ENCODE peak calls at places on chromosomes 6 and 20, in seven cellular contexts. G is T47D, Y is HepG2, A is HCT116, Z is H1, M is GM12878, V is SK-N-SH. O is an unnamed sample.

GRCh38 chr6:38750968-38751615 is 36.0 kb downstream of the DNAH8 start:
- DNase-seq in G (no peak), Z (no peak), V (no peak), A (no peak), Y (no peak), M (no peak), O (no peak)

GRCh38 chr6:36856277-36856676 is 17.0 kb upstream of the CPNE5 start:
- DNase-seq in V (no peak), A (no peak), M (no peak), Z (no peak), G (no peak), Y (no peak), O (no peak)

GRCh38 chr20:38187512-38187911 is 22.4 kb upstream of the TGM2 start:
- DNase-seq in V (no peak), Z (no peak), Y (peak; percentile 72), A (no peak), M (no peak), G (no peak), O (peak; percentile 37)

GRCh38 chr6:88823998-88824397 is 139.4 kb downstream of the RNGTT start:
- DNase-seq in G (no peak), V (no peak), Z (no peak), Y (peak; percentile 56), M (no peak), A (no peak), O (no peak)

GRCh38 chr6:63565058-63565726 is 7.1 kb upstream of the LOC128125822 start:
- DNase-seq in M (no peak), Z (no peak), Y (peak; percentile 98), V (no peak), G (no peak), A (no peak), O (no peak)

GRCh38 chr20:51428451-51429143 is 113.9 kb downstream of the NFATC2 start:
- DNase-seq in M (no peak), A (no peak), Y (peak; percentile 75), V (peak; percentile 55), Z (no peak), G (no peak), O (peak; percentile 24)

GRCh38 chr6:136331461-136331860 is 41.8 kb upstream of the BCLAF1 start:
- DNase-seq in V (no peak), Y (no peak), G (no peak), A (no peak), M (no peak), Z (no peak), O (no peak)

GRCh38 chr20:9359561-9360308 is 154.7 kb upstream of the LAMP5 start:
- DNase-seq in M (no peak), G (peak; percentile 37), Y (peak; percentile 67), V (peak; percentile 33), Z (no peak), A (peak; percentile 46), O (no peak)

GRCh38 chr6:137801352-137802088 is 65.5 kb upstream of the TNFAIP3 start:
- DNase-seq in A (no peak), M (no peak), G (no peak), Y (no peak), V (no peak), Z (no peak), O (no peak)

GRCh38 chr20:49024220-49024619 is 21.9 kb upstream of the CSE1L start:
- DNase-seq in V (no peak), Y (no peak), G (no peak), A (no peak), M (no peak), Z (no peak), O (no peak)

GRCh38 chr6:128806274-128806673 is 76.7 kb upstream of the LAMA2 start:
- DNase-seq in Y (no peak), V (no peak), G (no peak), Z (no peak), A (no peak), M (no peak), O (no peak)

GRCh38 chr6:37818536-37819176 is 871 bp upstream of the ZFAND3 start:
- DNase-seq in G (peak; percentile 68), Z (peak; percentile 91), V (peak; percentile 93), A (peak; percentile 89), Y (peak; percentile 96), M (no peak), O (peak; percentile 98)

GRCh38 chr20:38283236-38283635 is 20.7 kb upstream of the BPI start:
- DNase-seq in A (no peak), Z (no peak), M (no peak), G (no peak), V (no peak), Y (no peak), O (no peak)

GRCh38 chr6:145866449-145867401 is 52.1 kb upstream of the FBXO30 start:
- DNase-seq in M (no peak), Y (no peak), Z (no peak), A (no peak), G (no peak), V (no peak), O (no peak)

GRCh38 chr20:10447028-10447427 is 11.9 kb downstream of the SLX4IP start:
- DNase-seq in V (peak; percentile 55), Y (peak; percentile 32), G (no peak), M (peak; percentile 92), A (peak; percentile 67), Z (no peak), O (peak; percentile 25)

GRCh38 chr6:141744971-141745370 is 387.8 kb upstream of the GJE1 start:
- DNase-seq in A (no peak), Y (no peak), V (no peak), M (no peak), Z (no peak), G (no peak), O (no peak)

GRCh38 chr20:32891491-32891890 is 32.8 kb downstream of the EFCAB8 start:
- DNase-seq in Z (no peak), M (no peak), V (no peak), A (no peak), Y (no peak), G (no peak), O (no peak)

GRCh38 chr6:139545474-139546116 is 171.1 kb upstream of the CITED2 start:
- DNase-seq in M (no peak), G (no peak), Y (no peak), Z (no peak), A (no peak), V (no peak), O (no peak)

GRCh38 chr6:231779-232178 is 60.5 kb upstream of the DUSP22 start:
- DNase-seq in G (no peak), Z (no peak), V (no peak), M (peak; percentile 92), A (no peak), Y (no peak), O (no peak)

GRCh38 chr6:159541296-159541695 is 151.7 kb downstream of the SOD2 start:
- DNase-seq in V (no peak), M (no peak), Z (no peak), A (no peak), Y (no peak), G (no peak), O (no peak)

GRCh38 chr6:99543968-99544367 is 24.5 kb downstream of the CCNC start:
- DNase-seq in Z (no peak), V (no peak), A (no peak), M (no peak), Y (no peak), G (no peak), O (peak; percentile 23)

GRCh38 chr6:134347916-134348805 is 30.2 kb upstream of the SGK1 start:
- DNase-seq in Y (no peak), G (no peak), Z (no peak), V (no peak), A (no peak), M (no peak), O (no peak)

GRCh38 chr6:62285612-62286469 is at the start of gene KHDRBS2:
- DNase-seq in Z (peak; percentile 89), A (no peak), G (no peak), V (peak; percentile 30), M (peak; percentile 31), Y (peak; percentile 3), O (no peak)

GRCh38 chr6:87832025-87832825 is 130.2 kb upstream of the AKIRIN2 start:
- DNase-seq in M (peak; percentile 51), V (peak; percentile 28), G (no peak), Z (no peak), A (no peak), Y (no peak), O (no peak)

GRCh38 chr6:163711615-163712568 is 297.4 kb downstream of the QKI start:
- DNase-seq in V (peak; percentile 81), Z (no peak), Y (peak; percentile 11), M (peak; percentile 72), G (no peak), A (no peak), O (no peak)

GRCh38 chr6:31945507-31946369 is at the start of gene CFB:
- DNase-seq in M (no peak), G (peak; percentile 74), V (no peak), Z (no peak), A (no peak), Y (peak; percentile 100), O (peak; percentile 8)

GRCh38 chr6:35318200-35318844 is 20.7 kb downstream of the DEF6 start:
- DNase-seq in M (no peak), Z (peak; percentile 87), Y (peak; percentile 86), V (peak; percentile 99), G (peak; percentile 55), A (no peak), O (no peak)

GRCh38 chr6:145962581-145962980 is 1.6 kb downstream of the SHPRH start:
- DNase-seq in M (no peak), A (no peak), V (no peak), Z (no peak), G (no peak), Y (no peak), O (no peak)

GRCh38 chr6:45592991-45593390 is 215.3 kb upstream of the SUPT3H start:
- DNase-seq in A (no peak), Z (no peak), V (no peak), M (no peak), G (no peak), Y (no peak), O (no peak)

GRCh38 chr6:107707346-107708270 is 116.5 kb downstream of the SCML4 start:
- DNase-seq in A (no peak), Z (no peak), Y (no peak), G (no peak), M (no peak), V (no peak), O (no peak)

GRCh38 chr20:22303523-22303922 is 280.8 kb downstream of the FOXA2 start:
- DNase-seq in G (no peak), M (no peak), Y (peak; percentile 43), Z (no peak), V (peak; percentile 4), A (peak; percentile 18), O (peak; percentile 12)
- TF ChIP-seq JUND in G (no peak), M (no peak), Y (no peak), Z (no peak), V (no peak), A (no peak), O (no peak)

GRCh38 chr6:147205690-147206600 is 1.7 kb downstream of the STXBP5 start:
- DNase-seq in Y (peak; percentile 32), G (no peak), A (no peak), M (no peak), V (peak; percentile 41), Z (no peak), O (peak; percentile 86)
- TF ChIP-seq JUND in Y (no peak), G (no peak), A (no peak), M (no peak), V (no peak), Z (no peak), O (peak; percentile 55)

GRCh38 chr6:156942266-156942665 is 165.1 kb downstream of the ARID1B start:
- DNase-seq in M (no peak), Z (peak; percentile 21), Y (no peak), G (no peak), A (no peak), V (no peak), O (no peak)
- TF ChIP-seq JUND in M (no peak), Z (no peak), Y (no peak), G (no peak), A (no peak), V (no peak), O (no peak)

GRCh38 chr6:169162968-169163903 is 90.4 kb downstream of the THBS2 start:
- DNase-seq in Z (no peak), G (no peak), A (peak; percentile 74), V (peak; percentile 22), Y (peak; percentile 7), M (no peak), O (no peak)
- TF ChIP-seq JUND in Z (no peak), G (no peak), A (peak; percentile 91), V (no peak), Y (no peak), M (no peak), O (no peak)

O was measured in K562.